ENCODE peak calls at places on chromosome 1, in seven cellular contexts. One of them, this sample, is unnamed.

GRCh38 chr1:235326719-235327558 is 1.0 kb downstream of the ARID4B start:
- DNase-seq in H1: peak
- DNase-seq in K562: peak
- DNase-seq in GM12891: peak
- DNase-seq in SK-N-SH: peak
- DNase-seq in GM12878: peak
- DNase-seq in HepG2: peak
- DNase-seq in this sample: peak

GRCh38 chr1:91502882-91503184 is 2.2 kb downstream of the CDC7 start:
- DNase-seq in H1: no peak
- DNase-seq in K562: peak
- DNase-seq in GM12891: no peak
- DNase-seq in SK-N-SH: no peak
- DNase-seq in GM12878: no peak
- DNase-seq in HepG2: peak
- DNase-seq in this sample: no peak

GRCh38 chr1:216562383-216562782 is 139.1 kb upstream of the USH2A start:
- DNase-seq in H1: no peak
- DNase-seq in K562: no peak
- DNase-seq in GM12891: no peak
- DNase-seq in SK-N-SH: no peak
- DNase-seq in GM12878: no peak
- DNase-seq in HepG2: no peak
- DNase-seq in this sample: no peak

GRCh38 chr1:186884266-186884665 is 55.5 kb downstream of the PLA2G4A start:
- DNase-seq in H1: no peak
- DNase-seq in K562: no peak
- DNase-seq in GM12891: no peak
- DNase-seq in SK-N-SH: no peak
- DNase-seq in GM12878: no peak
- DNase-seq in HepG2: no peak
- DNase-seq in this sample: no peak

GRCh38 chr1:227685807-227686206 is 49.3 kb downstream of the JMJD4 start:
- DNase-seq in H1: no peak
- DNase-seq in K562: no peak
- DNase-seq in GM12891: no peak
- DNase-seq in SK-N-SH: no peak
- DNase-seq in GM12878: no peak
- DNase-seq in HepG2: no peak
- DNase-seq in this sample: no peak

GRCh38 chr1:74396942-74397341 is 115.5 kb downstream of the LRRC53 start:
- DNase-seq in H1: no peak
- DNase-seq in K562: no peak
- DNase-seq in GM12891: no peak
- DNase-seq in SK-N-SH: no peak
- DNase-seq in GM12878: no peak
- DNase-seq in HepG2: no peak
- DNase-seq in this sample: no peak

GRCh38 chr1:17065667-17066066 is 11.8 kb upstream of the SDHB start:
- DNase-seq in H1: no peak
- DNase-seq in K562: no peak
- DNase-seq in GM12891: no peak
- DNase-seq in SK-N-SH: no peak
- DNase-seq in GM12878: no peak
- DNase-seq in HepG2: no peak
- DNase-seq in this sample: no peak

GRCh38 chr1:78911956-78912880 is 94.3 kb downstream of the ADGRL4 start:
- DNase-seq in H1: no peak
- DNase-seq in K562: no peak
- DNase-seq in GM12891: no peak
- DNase-seq in SK-N-SH: no peak
- DNase-seq in GM12878: no peak
- DNase-seq in HepG2: no peak
- DNase-seq in this sample: no peak

GRCh38 chr1:29757866-29758763 is 521.8 kb downstream of the PTPRU start:
- DNase-seq in H1: no peak
- DNase-seq in K562: no peak
- DNase-seq in GM12891: no peak
- DNase-seq in SK-N-SH: no peak
- DNase-seq in GM12878: no peak
- DNase-seq in HepG2: no peak
- DNase-seq in this sample: no peak

GRCh38 chr1:25451903-25452302 is 21.2 kb downstream of the MACO1 start:
- DNase-seq in H1: no peak
- DNase-seq in K562: no peak
- DNase-seq in GM12891: no peak
- DNase-seq in SK-N-SH: no peak
- DNase-seq in GM12878: no peak
- DNase-seq in HepG2: no peak
- DNase-seq in this sample: no peak

GRCh38 chr1:220974431-220974830 is 95.2 kb downstream of the HLX start:
- DNase-seq in H1: no peak
- DNase-seq in K562: no peak
- DNase-seq in GM12891: no peak
- DNase-seq in SK-N-SH: no peak
- DNase-seq in GM12878: no peak
- DNase-seq in HepG2: no peak
- DNase-seq in this sample: no peak

GRCh38 chr1:48414264-48414663 is 57.7 kb downstream of the SPATA6 start:
- DNase-seq in H1: no peak
- DNase-seq in K562: no peak
- DNase-seq in GM12891: no peak
- DNase-seq in SK-N-SH: no peak
- DNase-seq in GM12878: no peak
- DNase-seq in HepG2: no peak
- DNase-seq in this sample: no peak

GRCh38 chr1:57850572-57850971 is 426.7 kb upstream of the DAB1 start:
- DNase-seq in H1: no peak
- DNase-seq in K562: no peak
- DNase-seq in GM12891: no peak
- DNase-seq in SK-N-SH: no peak
- DNase-seq in GM12878: no peak
- DNase-seq in HepG2: no peak
- DNase-seq in this sample: no peak

GRCh38 chr1:209585672-209586071 is 2.2 kb downstream of the CAMK1G start:
- DNase-seq in H1: peak
- DNase-seq in K562: no peak
- DNase-seq in GM12891: no peak
- DNase-seq in SK-N-SH: peak
- DNase-seq in GM12878: no peak
- DNase-seq in HepG2: no peak
- DNase-seq in this sample: no peak

GRCh38 chr1:100971021-100971420 is 54.6 kb downstream of the DPH5 start:
- DNase-seq in H1: no peak
- DNase-seq in K562: no peak
- DNase-seq in GM12891: no peak
- DNase-seq in SK-N-SH: no peak
- DNase-seq in GM12878: no peak
- DNase-seq in HepG2: no peak
- DNase-seq in this sample: no peak

GRCh38 chr1:219582310-219582709 is 30.6 kb downstream of the ZC3H11B start:
- DNase-seq in H1: no peak
- DNase-seq in K562: no peak
- DNase-seq in GM12891: no peak
- DNase-seq in SK-N-SH: no peak
- DNase-seq in GM12878: no peak
- DNase-seq in HepG2: no peak
- DNase-seq in this sample: no peak

GRCh38 chr1:234969630-234970370 is 158.8 kb downstream of the TOMM20 start:
- DNase-seq in H1: peak
- DNase-seq in K562: no peak
- DNase-seq in GM12891: no peak
- DNase-seq in SK-N-SH: peak
- DNase-seq in GM12878: no peak
- DNase-seq in HepG2: no peak
- DNase-seq in this sample: no peak

GRCh38 chr1:154607084-154607747 is 770 bp downstream of the ADAR start:
- DNase-seq in H1: no peak
- DNase-seq in K562: peak
- DNase-seq in GM12891: no peak
- DNase-seq in SK-N-SH: peak
- DNase-seq in GM12878: no peak
- DNase-seq in HepG2: peak
- DNase-seq in this sample: no peak

GRCh38 chr1:924619-925323 is 1.0 kb downstream of the SAMD11 start:
- DNase-seq in H1: peak
- DNase-seq in K562: no peak
- DNase-seq in GM12891: no peak
- DNase-seq in SK-N-SH: peak
- DNase-seq in GM12878: no peak
- DNase-seq in HepG2: no peak
- DNase-seq in this sample: no peak

GRCh38 chr1:2050793-2051682 is 827 bp downstream of the PRKCZ start:
- DNase-seq in H1: no peak
- DNase-seq in K562: no peak
- DNase-seq in GM12891: no peak
- DNase-seq in SK-N-SH: no peak
- DNase-seq in GM12878: no peak
- DNase-seq in HepG2: no peak
- DNase-seq in this sample: no peak

GRCh38 chr1:185224132-185224531 is 67.2 kb downstream of the SWT1 start:
- DNase-seq in H1: no peak
- DNase-seq in K562: no peak
- DNase-seq in GM12891: no peak
- DNase-seq in SK-N-SH: no peak
- DNase-seq in GM12878: no peak
- DNase-seq in HepG2: no peak
- DNase-seq in this sample: no peak

GRCh38 chr1:185232874-185233273 is 75.9 kb downstream of the SWT1 start:
- DNase-seq in H1: no peak
- DNase-seq in K562: no peak
- DNase-seq in GM12891: no peak
- DNase-seq in SK-N-SH: no peak
- DNase-seq in GM12878: no peak
- DNase-seq in HepG2: no peak
- DNase-seq in this sample: no peak

GRCh38 chr1:185228979-185229378 is 72.0 kb downstream of the SWT1 start:
- DNase-seq in H1: no peak
- DNase-seq in K562: no peak
- DNase-seq in GM12891: no peak
- DNase-seq in SK-N-SH: no peak
- DNase-seq in GM12878: no peak
- DNase-seq in HepG2: no peak
- DNase-seq in this sample: no peak

GRCh38 chr1:185227161-185227560 is 70.2 kb downstream of the SWT1 start:
- DNase-seq in H1: no peak
- DNase-seq in K562: no peak
- DNase-seq in GM12891: no peak
- DNase-seq in SK-N-SH: no peak
- DNase-seq in GM12878: no peak
- DNase-seq in HepG2: no peak
- DNase-seq in this sample: no peak

GRCh38 chr1:185229981-185230380 is 73.0 kb downstream of the SWT1 start:
- DNase-seq in H1: no peak
- DNase-seq in K562: no peak
- DNase-seq in GM12891: no peak
- DNase-seq in SK-N-SH: no peak
- DNase-seq in GM12878: no peak
- DNase-seq in HepG2: no peak
- DNase-seq in this sample: no peak
- TF ChIP-seq TAF1 in H1: no peak
- TF ChIP-seq TAF1 in K562: no peak
- TF ChIP-seq TAF1 in GM12891: no peak
- TF ChIP-seq TAF1 in SK-N-SH: no peak
- TF ChIP-seq TAF1 in GM12878: no peak
- TF ChIP-seq TAF1 in HepG2: no peak
- TF ChIP-seq TAF1 in this sample: no peak

DNA sequence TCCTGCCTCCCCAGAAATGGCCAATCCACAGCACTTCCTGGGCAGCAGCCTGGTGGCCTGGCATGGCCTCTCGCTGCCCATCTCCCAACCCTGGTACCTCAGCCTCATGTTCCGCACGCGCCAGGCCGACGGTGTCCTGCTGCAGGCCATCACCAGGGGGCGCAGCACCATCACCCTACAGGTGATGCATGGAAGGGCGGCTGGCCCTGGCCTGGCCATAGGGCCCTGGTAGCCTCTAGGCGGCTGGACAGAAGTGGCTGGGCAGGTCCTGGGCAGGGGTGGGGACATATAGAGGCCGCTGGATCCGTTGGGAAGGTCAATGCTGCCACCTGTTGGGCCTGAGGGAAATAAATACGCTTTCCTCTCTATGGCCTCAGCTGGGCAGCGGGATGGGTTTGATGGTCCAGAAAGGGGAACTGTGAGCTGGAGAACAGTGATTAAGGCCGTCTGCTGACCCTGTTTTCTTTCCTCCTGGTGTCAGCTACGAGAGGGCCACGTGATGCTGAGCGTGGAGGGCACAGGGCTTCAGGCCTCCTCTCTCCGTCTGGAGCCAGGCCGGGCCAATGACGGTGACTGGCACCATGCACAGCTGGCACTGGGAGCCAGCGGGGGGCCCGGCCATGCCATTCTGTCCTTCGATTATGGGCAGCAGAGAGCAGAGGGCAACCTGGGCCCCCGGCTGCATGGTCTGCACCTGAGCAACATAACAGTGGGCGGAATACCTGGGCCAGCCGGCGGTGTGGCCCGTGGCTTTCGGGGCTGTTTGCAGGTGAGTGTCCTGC is 14.4 kb downstream of the CELSR2 start:
- DNase-seq in H1: peak
- DNase-seq in K562: peak
- DNase-seq in GM12891: peak
- DNase-seq in SK-N-SH: peak
- DNase-seq in GM12878: peak
- DNase-seq in HepG2: peak
- DNase-seq in this sample: peak
- TF ChIP-seq POLR2AphosphoS5 in H1: peak
- TF ChIP-seq POLR2AphosphoS5 in K562: no peak
- TF ChIP-seq POLR2AphosphoS5 in GM12891: no peak
- TF ChIP-seq POLR2AphosphoS5 in SK-N-SH: no peak
- TF ChIP-seq POLR2AphosphoS5 in GM12878: no peak
- TF ChIP-seq POLR2AphosphoS5 in HepG2: no peak
- TF ChIP-seq POLR2AphosphoS5 in this sample: no peak

GRCh38 chr1:167413328-167413727 is 105.0 kb downstream of the CD247 start:
- DNase-seq in H1: no peak
- DNase-seq in K562: no peak
- DNase-seq in GM12891: no peak
- DNase-seq in SK-N-SH: no peak
- DNase-seq in GM12878: no peak
- DNase-seq in HepG2: no peak
- DNase-seq in this sample: no peak
- TF ChIP-seq TAF1 in H1: no peak
- TF ChIP-seq TAF1 in K562: no peak
- TF ChIP-seq TAF1 in GM12891: no peak
- TF ChIP-seq TAF1 in SK-N-SH: no peak
- TF ChIP-seq TAF1 in GM12878: no peak
- TF ChIP-seq TAF1 in HepG2: no peak
- TF ChIP-seq TAF1 in this sample: no peak

DNA sequence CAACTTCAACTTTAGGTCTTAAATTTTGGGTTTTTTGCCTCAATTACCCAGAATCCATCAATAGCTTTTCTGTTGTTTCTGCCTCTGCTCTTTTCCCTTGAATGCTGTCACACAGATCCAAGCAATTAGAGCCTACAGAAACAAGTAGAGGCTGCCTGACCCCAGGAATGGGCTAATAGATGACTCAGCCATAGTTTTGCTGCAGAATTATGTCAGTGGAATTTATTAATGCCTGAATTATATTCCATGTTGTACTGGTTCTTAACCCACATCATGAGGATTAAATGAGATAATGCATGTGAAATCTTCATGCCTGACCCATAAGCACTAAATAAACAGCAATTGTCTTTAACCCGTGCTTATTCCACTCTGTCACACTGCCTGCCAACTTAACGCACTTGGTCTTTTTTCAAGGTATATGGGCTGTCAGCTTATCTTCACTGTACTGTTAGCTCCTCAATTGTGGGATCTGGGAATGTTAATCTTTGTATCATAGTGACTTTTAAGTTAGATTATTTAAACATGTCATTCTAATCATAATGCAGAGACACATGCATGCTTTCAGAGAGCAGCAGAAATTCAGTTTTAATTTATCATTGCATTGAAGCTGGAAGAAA is 213.3 kb downstream of the ROR1 start:
- DNase-seq in H1: no peak
- DNase-seq in K562: no peak
- DNase-seq in GM12891: no peak
- DNase-seq in SK-N-SH: no peak
- DNase-seq in GM12878: no peak
- DNase-seq in HepG2: no peak
- DNase-seq in this sample: no peak
- TF ChIP-seq POLR2AphosphoS5 in H1: no peak
- TF ChIP-seq POLR2AphosphoS5 in K562: no peak
- TF ChIP-seq POLR2AphosphoS5 in GM12891: no peak
- TF ChIP-seq POLR2AphosphoS5 in SK-N-SH: no peak
- TF ChIP-seq POLR2AphosphoS5 in GM12878: no peak
- TF ChIP-seq POLR2AphosphoS5 in HepG2: no peak
- TF ChIP-seq POLR2AphosphoS5 in this sample: no peak